ENCODE peak calls at places on chromosomes 16 and 17, in seven cellular contexts. One of them, this sample, is unnamed.

GRCh38 chr16:82584553-82585152 is 42.1 kb upstream of the CDH13 start:
- DNase-seq in EL: no peak
- DNase-seq in RPMI8226: no peak
- DNase-seq in activated T-helper 1 cell treated with anti-CD3 and anti-CD28 coated beads, Interleukin-2, amount 50 U/mL, for 16 hours: no peak
- DNase-seq in testis: no peak
- DNase-seq in AG08395: no peak
- DNase-seq in stimulated activated CD8-positive, alpha-beta memory T cell treated with anti-CD3 and anti-CD28 coated beads, Interleukin-12 subunit alpha, Interleukin-12 subunit beta, amount 100 ng/mL, for 4 hours: no peak
- DNase-seq in this sample: no peak

GRCh38 chr17:80724723-80725388 is 180.2 kb downstream of the RPTOR start:
- DNase-seq in EL: peak
- DNase-seq in RPMI8226: no peak
- DNase-seq in activated T-helper 1 cell treated with anti-CD3 and anti-CD28 coated beads, Interleukin-2, amount 50 U/mL, for 16 hours: no peak
- DNase-seq in testis: no peak
- DNase-seq in AG08395: peak
- DNase-seq in stimulated activated CD8-positive, alpha-beta memory T cell treated with anti-CD3 and anti-CD28 coated beads, Interleukin-12 subunit alpha, Interleukin-12 subunit beta, amount 100 ng/mL, for 4 hours: no peak
- DNase-seq in this sample: no peak

GRCh38 chr16:68689921-68690320 is 44.8 kb downstream of the CDH3 start:
- DNase-seq in EL: no peak
- DNase-seq in RPMI8226: no peak
- DNase-seq in activated T-helper 1 cell treated with anti-CD3 and anti-CD28 coated beads, Interleukin-2, amount 50 U/mL, for 16 hours: no peak
- DNase-seq in testis: no peak
- DNase-seq in AG08395: no peak
- DNase-seq in stimulated activated CD8-positive, alpha-beta memory T cell treated with anti-CD3 and anti-CD28 coated beads, Interleukin-12 subunit alpha, Interleukin-12 subunit beta, amount 100 ng/mL, for 4 hours: no peak
- DNase-seq in this sample: no peak

GRCh38 chr17:50295021-50295420 is 20.8 kb downstream of the TMEM92 start:
- DNase-seq in EL: no peak
- DNase-seq in RPMI8226: no peak
- DNase-seq in activated T-helper 1 cell treated with anti-CD3 and anti-CD28 coated beads, Interleukin-2, amount 50 U/mL, for 16 hours: no peak
- DNase-seq in testis: no peak
- DNase-seq in AG08395: no peak
- DNase-seq in stimulated activated CD8-positive, alpha-beta memory T cell treated with anti-CD3 and anti-CD28 coated beads, Interleukin-12 subunit alpha, Interleukin-12 subunit beta, amount 100 ng/mL, for 4 hours: no peak
- DNase-seq in this sample: no peak

GRCh38 chr17:41739661-41740352 is 5.4 kb upstream of the HAP1 start:
- DNase-seq in EL: peak
- DNase-seq in RPMI8226: no peak
- DNase-seq in activated T-helper 1 cell treated with anti-CD3 and anti-CD28 coated beads, Interleukin-2, amount 50 U/mL, for 16 hours: no peak
- DNase-seq in testis: no peak
- DNase-seq in AG08395: peak
- DNase-seq in stimulated activated CD8-positive, alpha-beta memory T cell treated with anti-CD3 and anti-CD28 coated beads, Interleukin-12 subunit alpha, Interleukin-12 subunit beta, amount 100 ng/mL, for 4 hours: no peak
- DNase-seq in this sample: no peak

GRCh38 chr17:58335061-58335731 is 6.6 kb upstream of the TSPOAP1 start:
- DNase-seq in EL: no peak
- DNase-seq in RPMI8226: peak
- DNase-seq in activated T-helper 1 cell treated with anti-CD3 and anti-CD28 coated beads, Interleukin-2, amount 50 U/mL, for 16 hours: no peak
- DNase-seq in testis: peak
- DNase-seq in AG08395: no peak
- DNase-seq in stimulated activated CD8-positive, alpha-beta memory T cell treated with anti-CD3 and anti-CD28 coated beads, Interleukin-12 subunit alpha, Interleukin-12 subunit beta, amount 100 ng/mL, for 4 hours: no peak
- DNase-seq in this sample: no peak

GRCh38 chr17:20010099-20010863 is 1.1 kb downstream of the SPECC1 start:
- DNase-seq in EL: peak
- DNase-seq in RPMI8226: peak
- DNase-seq in activated T-helper 1 cell treated with anti-CD3 and anti-CD28 coated beads, Interleukin-2, amount 50 U/mL, for 16 hours: no peak
- DNase-seq in testis: peak
- DNase-seq in AG08395: peak
- DNase-seq in stimulated activated CD8-positive, alpha-beta memory T cell treated with anti-CD3 and anti-CD28 coated beads, Interleukin-12 subunit alpha, Interleukin-12 subunit beta, amount 100 ng/mL, for 4 hours: no peak
- DNase-seq in this sample: peak

GRCh38 chr16:14455577-14455976 is 174.5 kb downstream of the PARN start:
- DNase-seq in EL: peak
- DNase-seq in RPMI8226: no peak
- DNase-seq in activated T-helper 1 cell treated with anti-CD3 and anti-CD28 coated beads, Interleukin-2, amount 50 U/mL, for 16 hours: no peak
- DNase-seq in testis: no peak
- DNase-seq in AG08395: no peak
- DNase-seq in stimulated activated CD8-positive, alpha-beta memory T cell treated with anti-CD3 and anti-CD28 coated beads, Interleukin-12 subunit alpha, Interleukin-12 subunit beta, amount 100 ng/mL, for 4 hours: no peak
- DNase-seq in this sample: no peak

GRCh38 chr17:2776589-2777241 is 19.5 kb upstream of the RAP1GAP2 start:
- DNase-seq in EL: no peak
- DNase-seq in RPMI8226: no peak
- DNase-seq in activated T-helper 1 cell treated with anti-CD3 and anti-CD28 coated beads, Interleukin-2, amount 50 U/mL, for 16 hours: no peak
- DNase-seq in testis: peak
- DNase-seq in AG08395: no peak
- DNase-seq in stimulated activated CD8-positive, alpha-beta memory T cell treated with anti-CD3 and anti-CD28 coated beads, Interleukin-12 subunit alpha, Interleukin-12 subunit beta, amount 100 ng/mL, for 4 hours: no peak
- DNase-seq in this sample: peak

GRCh38 chr17:65552214-65552613 is 9.2 kb downstream of the AXIN2 start:
- DNase-seq in EL: no peak
- DNase-seq in RPMI8226: no peak
- DNase-seq in activated T-helper 1 cell treated with anti-CD3 and anti-CD28 coated beads, Interleukin-2, amount 50 U/mL, for 16 hours: no peak
- DNase-seq in testis: no peak
- DNase-seq in AG08395: no peak
- DNase-seq in stimulated activated CD8-positive, alpha-beta memory T cell treated with anti-CD3 and anti-CD28 coated beads, Interleukin-12 subunit alpha, Interleukin-12 subunit beta, amount 100 ng/mL, for 4 hours: no peak
- DNase-seq in this sample: no peak

GRCh38 chr17:28042721-28043291 is 329 bp downstream of the NLK start:
- DNase-seq in EL: no peak
- DNase-seq in RPMI8226: no peak
- DNase-seq in activated T-helper 1 cell treated with anti-CD3 and anti-CD28 coated beads, Interleukin-2, amount 50 U/mL, for 16 hours: no peak
- DNase-seq in testis: no peak
- DNase-seq in AG08395: no peak
- DNase-seq in stimulated activated CD8-positive, alpha-beta memory T cell treated with anti-CD3 and anti-CD28 coated beads, Interleukin-12 subunit alpha, Interleukin-12 subunit beta, amount 100 ng/mL, for 4 hours: no peak
- DNase-seq in this sample: no peak

GRCh38 chr16:47045459-47045858 is 72.0 kb upstream of the DNAJA2 start:
- DNase-seq in EL: peak
- DNase-seq in RPMI8226: no peak
- DNase-seq in activated T-helper 1 cell treated with anti-CD3 and anti-CD28 coated beads, Interleukin-2, amount 50 U/mL, for 16 hours: no peak
- DNase-seq in testis: no peak
- DNase-seq in AG08395: no peak
- DNase-seq in stimulated activated CD8-positive, alpha-beta memory T cell treated with anti-CD3 and anti-CD28 coated beads, Interleukin-12 subunit alpha, Interleukin-12 subunit beta, amount 100 ng/mL, for 4 hours: no peak
- DNase-seq in this sample: no peak

GRCh38 chr17:2958706-2959222 is 104.6 kb downstream of the OR1D5 start:
- DNase-seq in EL: no peak
- DNase-seq in RPMI8226: no peak
- DNase-seq in activated T-helper 1 cell treated with anti-CD3 and anti-CD28 coated beads, Interleukin-2, amount 50 U/mL, for 16 hours: no peak
- DNase-seq in testis: peak
- DNase-seq in AG08395: no peak
- DNase-seq in stimulated activated CD8-positive, alpha-beta memory T cell treated with anti-CD3 and anti-CD28 coated beads, Interleukin-12 subunit alpha, Interleukin-12 subunit beta, amount 100 ng/mL, for 4 hours: no peak
- DNase-seq in this sample: no peak

GRCh38 chr17:43831633-43832032 is 1.3 kb downstream of the MPP3 start:
- DNase-seq in EL: no peak
- DNase-seq in RPMI8226: no peak
- DNase-seq in activated T-helper 1 cell treated with anti-CD3 and anti-CD28 coated beads, Interleukin-2, amount 50 U/mL, for 16 hours: no peak
- DNase-seq in testis: no peak
- DNase-seq in AG08395: no peak
- DNase-seq in stimulated activated CD8-positive, alpha-beta memory T cell treated with anti-CD3 and anti-CD28 coated beads, Interleukin-12 subunit alpha, Interleukin-12 subunit beta, amount 100 ng/mL, for 4 hours: no peak
- DNase-seq in this sample: no peak

GRCh38 chr17:41002814-41003213 is 3.1 kb upstream of the KRTAP3-2 start:
- DNase-seq in EL: peak
- DNase-seq in RPMI8226: no peak
- DNase-seq in activated T-helper 1 cell treated with anti-CD3 and anti-CD28 coated beads, Interleukin-2, amount 50 U/mL, for 16 hours: no peak
- DNase-seq in testis: no peak
- DNase-seq in AG08395: no peak
- DNase-seq in stimulated activated CD8-positive, alpha-beta memory T cell treated with anti-CD3 and anti-CD28 coated beads, Interleukin-12 subunit alpha, Interleukin-12 subunit beta, amount 100 ng/mL, for 4 hours: no peak
- DNase-seq in this sample: no peak

GRCh38 chr17:14622622-14623101 is 321.8 kb downstream of the HS3ST3B1 start:
- DNase-seq in EL: peak
- DNase-seq in RPMI8226: no peak
- DNase-seq in activated T-helper 1 cell treated with anti-CD3 and anti-CD28 coated beads, Interleukin-2, amount 50 U/mL, for 16 hours: no peak
- DNase-seq in testis: no peak
- DNase-seq in AG08395: no peak
- DNase-seq in stimulated activated CD8-positive, alpha-beta memory T cell treated with anti-CD3 and anti-CD28 coated beads, Interleukin-12 subunit alpha, Interleukin-12 subunit beta, amount 100 ng/mL, for 4 hours: no peak
- DNase-seq in this sample: no peak

GRCh38 chr17:81635973-81636504 is 873 bp downstream of the NPLOC4 start:
- DNase-seq in EL: no peak
- DNase-seq in RPMI8226: peak
- DNase-seq in activated T-helper 1 cell treated with anti-CD3 and anti-CD28 coated beads, Interleukin-2, amount 50 U/mL, for 16 hours: no peak
- DNase-seq in testis: no peak
- DNase-seq in AG08395: no peak
- DNase-seq in stimulated activated CD8-positive, alpha-beta memory T cell treated with anti-CD3 and anti-CD28 coated beads, Interleukin-12 subunit alpha, Interleukin-12 subunit beta, amount 100 ng/mL, for 4 hours: no peak
- DNase-seq in this sample: no peak

GRCh38 chr17:45240905-45241314 is 19.2 kb downstream of the FMNL1 start:
- DNase-seq in EL: no peak
- DNase-seq in RPMI8226: no peak
- DNase-seq in activated T-helper 1 cell treated with anti-CD3 and anti-CD28 coated beads, Interleukin-2, amount 50 U/mL, for 16 hours: no peak
- DNase-seq in testis: no peak
- DNase-seq in AG08395: no peak
- DNase-seq in stimulated activated CD8-positive, alpha-beta memory T cell treated with anti-CD3 and anti-CD28 coated beads, Interleukin-12 subunit alpha, Interleukin-12 subunit beta, amount 100 ng/mL, for 4 hours: no peak
- DNase-seq in this sample: no peak

GRCh38 chr16:85514601-85515318 is 98.4 kb upstream of the GSE1 start:
- DNase-seq in EL: peak
- DNase-seq in RPMI8226: no peak
- DNase-seq in activated T-helper 1 cell treated with anti-CD3 and anti-CD28 coated beads, Interleukin-2, amount 50 U/mL, for 16 hours: no peak
- DNase-seq in testis: no peak
- DNase-seq in AG08395: peak
- DNase-seq in stimulated activated CD8-positive, alpha-beta memory T cell treated with anti-CD3 and anti-CD28 coated beads, Interleukin-12 subunit alpha, Interleukin-12 subunit beta, amount 100 ng/mL, for 4 hours: no peak
- DNase-seq in this sample: no peak

GRCh38 chr17:65522751-65523404 is 38.6 kb downstream of the AXIN2 start:
- DNase-seq in EL: no peak
- DNase-seq in RPMI8226: no peak
- DNase-seq in activated T-helper 1 cell treated with anti-CD3 and anti-CD28 coated beads, Interleukin-2, amount 50 U/mL, for 16 hours: no peak
- DNase-seq in testis: no peak
- DNase-seq in AG08395: no peak
- DNase-seq in stimulated activated CD8-positive, alpha-beta memory T cell treated with anti-CD3 and anti-CD28 coated beads, Interleukin-12 subunit alpha, Interleukin-12 subunit beta, amount 100 ng/mL, for 4 hours: no peak
- DNase-seq in this sample: no peak

GRCh38 chr16:27434141-27435051 is 32.4 kb downstream of the IL21R start:
- DNase-seq in EL: no peak
- DNase-seq in RPMI8226: no peak
- DNase-seq in activated T-helper 1 cell treated with anti-CD3 and anti-CD28 coated beads, Interleukin-2, amount 50 U/mL, for 16 hours: no peak
- DNase-seq in testis: peak
- DNase-seq in AG08395: no peak
- DNase-seq in stimulated activated CD8-positive, alpha-beta memory T cell treated with anti-CD3 and anti-CD28 coated beads, Interleukin-12 subunit alpha, Interleukin-12 subunit beta, amount 100 ng/mL, for 4 hours: no peak
- DNase-seq in this sample: no peak

GRCh38 chr17:57946798-57947358 is 8.3 kb downstream of the CUEDC1 start:
- DNase-seq in EL: peak
- DNase-seq in RPMI8226: peak
- DNase-seq in activated T-helper 1 cell treated with anti-CD3 and anti-CD28 coated beads, Interleukin-2, amount 50 U/mL, for 16 hours: no peak
- DNase-seq in testis: peak
- DNase-seq in AG08395: peak
- DNase-seq in stimulated activated CD8-positive, alpha-beta memory T cell treated with anti-CD3 and anti-CD28 coated beads, Interleukin-12 subunit alpha, Interleukin-12 subunit beta, amount 100 ng/mL, for 4 hours: no peak
- DNase-seq in this sample: peak

GRCh38 chr17:55895112-55895759 is 144.4 kb downstream of the PCTP start:
- DNase-seq in EL: no peak
- DNase-seq in RPMI8226: no peak
- DNase-seq in activated T-helper 1 cell treated with anti-CD3 and anti-CD28 coated beads, Interleukin-2, amount 50 U/mL, for 16 hours: no peak
- DNase-seq in testis: no peak
- DNase-seq in AG08395: no peak
- DNase-seq in stimulated activated CD8-positive, alpha-beta memory T cell treated with anti-CD3 and anti-CD28 coated beads, Interleukin-12 subunit alpha, Interleukin-12 subunit beta, amount 100 ng/mL, for 4 hours: no peak
- DNase-seq in this sample: no peak

GRCh38 chr16:31537362-31537921 is 9.7 kb downstream of the AHSP start:
- DNase-seq in EL: no peak
- DNase-seq in RPMI8226: no peak
- DNase-seq in activated T-helper 1 cell treated with anti-CD3 and anti-CD28 coated beads, Interleukin-2, amount 50 U/mL, for 16 hours: no peak
- DNase-seq in testis: peak
- DNase-seq in AG08395: no peak
- DNase-seq in stimulated activated CD8-positive, alpha-beta memory T cell treated with anti-CD3 and anti-CD28 coated beads, Interleukin-12 subunit alpha, Interleukin-12 subunit beta, amount 100 ng/mL, for 4 hours: no peak
- DNase-seq in this sample: no peak

GRCh38 chr17:57268176-57268575 is 11.9 kb downstream of the MSI2 start:
- DNase-seq in EL: no peak
- DNase-seq in RPMI8226: no peak
- DNase-seq in activated T-helper 1 cell treated with anti-CD3 and anti-CD28 coated beads, Interleukin-2, amount 50 U/mL, for 16 hours: no peak
- DNase-seq in testis: no peak
- DNase-seq in AG08395: no peak
- DNase-seq in stimulated activated CD8-positive, alpha-beta memory T cell treated with anti-CD3 and anti-CD28 coated beads, Interleukin-12 subunit alpha, Interleukin-12 subunit beta, amount 100 ng/mL, for 4 hours: no peak
- DNase-seq in this sample: no peak

GRCh38 chr17:6297960-6298359 is 137.0 kb downstream of the AIPL1 start:
- DNase-seq in EL: no peak
- DNase-seq in RPMI8226: no peak
- DNase-seq in activated T-helper 1 cell treated with anti-CD3 and anti-CD28 coated beads, Interleukin-2, amount 50 U/mL, for 16 hours: no peak
- DNase-seq in testis: no peak
- DNase-seq in AG08395: no peak
- DNase-seq in stimulated activated CD8-positive, alpha-beta memory T cell treated with anti-CD3 and anti-CD28 coated beads, Interleukin-12 subunit alpha, Interleukin-12 subunit beta, amount 100 ng/mL, for 4 hours: no peak
- DNase-seq in this sample: no peak

GRCh38 chr16:51759999-51760398 is 608.9 kb upstream of the SALL1 start:
- DNase-seq in EL: no peak
- DNase-seq in RPMI8226: no peak
- DNase-seq in activated T-helper 1 cell treated with anti-CD3 and anti-CD28 coated beads, Interleukin-2, amount 50 U/mL, for 16 hours: no peak
- DNase-seq in testis: no peak
- DNase-seq in AG08395: no peak
- DNase-seq in stimulated activated CD8-positive, alpha-beta memory T cell treated with anti-CD3 and anti-CD28 coated beads, Interleukin-12 subunit alpha, Interleukin-12 subunit beta, amount 100 ng/mL, for 4 hours: no peak
- DNase-seq in this sample: no peak

GRCh38 chr16:85986931-85987749 is 88.2 kb downstream of the IRF8 start:
- DNase-seq in EL: no peak
- DNase-seq in RPMI8226: peak
- DNase-seq in activated T-helper 1 cell treated with anti-CD3 and anti-CD28 coated beads, Interleukin-2, amount 50 U/mL, for 16 hours: no peak
- DNase-seq in testis: peak
- DNase-seq in AG08395: peak
- DNase-seq in stimulated activated CD8-positive, alpha-beta memory T cell treated with anti-CD3 and anti-CD28 coated beads, Interleukin-12 subunit alpha, Interleukin-12 subunit beta, amount 100 ng/mL, for 4 hours: no peak
- DNase-seq in this sample: no peak

GRCh38 chr16:64475627-64476351 is 646.1 kb downstream of the CDH11 start:
- DNase-seq in EL: no peak
- DNase-seq in RPMI8226: no peak
- DNase-seq in activated T-helper 1 cell treated with anti-CD3 and anti-CD28 coated beads, Interleukin-2, amount 50 U/mL, for 16 hours: no peak
- DNase-seq in testis: no peak
- DNase-seq in AG08395: no peak
- DNase-seq in stimulated activated CD8-positive, alpha-beta memory T cell treated with anti-CD3 and anti-CD28 coated beads, Interleukin-12 subunit alpha, Interleukin-12 subunit beta, amount 100 ng/mL, for 4 hours: no peak
- DNase-seq in this sample: no peak

GRCh38 chr16:4495766-4496165 is 19.6 kb downstream of the HMOX2 start:
- DNase-seq in EL: no peak
- DNase-seq in RPMI8226: no peak
- DNase-seq in activated T-helper 1 cell treated with anti-CD3 and anti-CD28 coated beads, Interleukin-2, amount 50 U/mL, for 16 hours: no peak
- DNase-seq in testis: no peak
- DNase-seq in AG08395: no peak
- DNase-seq in stimulated activated CD8-positive, alpha-beta memory T cell treated with anti-CD3 and anti-CD28 coated beads, Interleukin-12 subunit alpha, Interleukin-12 subunit beta, amount 100 ng/mL, for 4 hours: no peak
- DNase-seq in this sample: no peak

GRCh38 chr16:2422123-2422867 is 7.0 kb upstream of the CCNF start:
- DNase-seq in EL: no peak
- DNase-seq in RPMI8226: no peak
- DNase-seq in activated T-helper 1 cell treated with anti-CD3 and anti-CD28 coated beads, Interleukin-2, amount 50 U/mL, for 16 hours: no peak
- DNase-seq in testis: no peak
- DNase-seq in AG08395: no peak
- DNase-seq in stimulated activated CD8-positive, alpha-beta memory T cell treated with anti-CD3 and anti-CD28 coated beads, Interleukin-12 subunit alpha, Interleukin-12 subunit beta, amount 100 ng/mL, for 4 hours: no peak
- DNase-seq in this sample: no peak

GRCh38 chr16:89922477-89922883 is 662 bp upstream of the TUBB3 start:
- DNase-seq in EL: peak
- DNase-seq in RPMI8226: no peak
- DNase-seq in activated T-helper 1 cell treated with anti-CD3 and anti-CD28 coated beads, Interleukin-2, amount 50 U/mL, for 16 hours: no peak
- DNase-seq in testis: peak
- DNase-seq in AG08395: peak
- DNase-seq in stimulated activated CD8-positive, alpha-beta memory T cell treated with anti-CD3 and anti-CD28 coated beads, Interleukin-12 subunit alpha, Interleukin-12 subunit beta, amount 100 ng/mL, for 4 hours: no peak
- DNase-seq in this sample: peak

GRCh38 chr17:55089955-55090573 is 121.5 kb downstream of the STXBP4 start:
- DNase-seq in EL: no peak
- DNase-seq in RPMI8226: peak
- DNase-seq in activated T-helper 1 cell treated with anti-CD3 and anti-CD28 coated beads, Interleukin-2, amount 50 U/mL, for 16 hours: peak
- DNase-seq in testis: no peak
- DNase-seq in AG08395: no peak
- DNase-seq in stimulated activated CD8-positive, alpha-beta memory T cell treated with anti-CD3 and anti-CD28 coated beads, Interleukin-12 subunit alpha, Interleukin-12 subunit beta, amount 100 ng/mL, for 4 hours: no peak
- DNase-seq in this sample: no peak

GRCh38 chr17:6599364-6599763 is 41.1 kb downstream of the KIAA0753 start:
- DNase-seq in EL: no peak
- DNase-seq in RPMI8226: peak
- DNase-seq in activated T-helper 1 cell treated with anti-CD3 and anti-CD28 coated beads, Interleukin-2, amount 50 U/mL, for 16 hours: no peak
- DNase-seq in testis: no peak
- DNase-seq in AG08395: no peak
- DNase-seq in stimulated activated CD8-positive, alpha-beta memory T cell treated with anti-CD3 and anti-CD28 coated beads, Interleukin-12 subunit alpha, Interleukin-12 subunit beta, amount 100 ng/mL, for 4 hours: no peak
- DNase-seq in this sample: no peak

GRCh38 chr16:69322343-69322742 is 8.0 kb downstream of the PDF start:
- DNase-seq in EL: no peak
- DNase-seq in RPMI8226: no peak
- DNase-seq in activated T-helper 1 cell treated with anti-CD3 and anti-CD28 coated beads, Interleukin-2, amount 50 U/mL, for 16 hours: no peak
- DNase-seq in testis: no peak
- DNase-seq in AG08395: no peak
- DNase-seq in stimulated activated CD8-positive, alpha-beta memory T cell treated with anti-CD3 and anti-CD28 coated beads, Interleukin-12 subunit alpha, Interleukin-12 subunit beta, amount 100 ng/mL, for 4 hours: no peak
- DNase-seq in this sample: no peak

GRCh38 chr16:4472880-4473279 is 1.5 kb downstream of the NMRAL1 start:
- DNase-seq in EL: no peak
- DNase-seq in RPMI8226: peak
- DNase-seq in activated T-helper 1 cell treated with anti-CD3 and anti-CD28 coated beads, Interleukin-2, amount 50 U/mL, for 16 hours: no peak
- DNase-seq in testis: no peak
- DNase-seq in AG08395: no peak
- DNase-seq in stimulated activated CD8-positive, alpha-beta memory T cell treated with anti-CD3 and anti-CD28 coated beads, Interleukin-12 subunit alpha, Interleukin-12 subunit beta, amount 100 ng/mL, for 4 hours: no peak
- DNase-seq in this sample: no peak

GRCh38 chr17:67442787-67443624 is 65.9 kb downstream of the PITPNC1 start:
- DNase-seq in EL: no peak
- DNase-seq in RPMI8226: no peak
- DNase-seq in activated T-helper 1 cell treated with anti-CD3 and anti-CD28 coated beads, Interleukin-2, amount 50 U/mL, for 16 hours: no peak
- DNase-seq in testis: no peak
- DNase-seq in AG08395: no peak
- DNase-seq in stimulated activated CD8-positive, alpha-beta memory T cell treated with anti-CD3 and anti-CD28 coated beads, Interleukin-12 subunit alpha, Interleukin-12 subunit beta, amount 100 ng/mL, for 4 hours: no peak
- DNase-seq in this sample: peak

GRCh38 chr17:63120406-63120805 is 154.4 kb downstream of the TANC2 start:
- DNase-seq in EL: peak
- DNase-seq in RPMI8226: no peak
- DNase-seq in activated T-helper 1 cell treated with anti-CD3 and anti-CD28 coated beads, Interleukin-2, amount 50 U/mL, for 16 hours: no peak
- DNase-seq in testis: no peak
- DNase-seq in AG08395: no peak
- DNase-seq in stimulated activated CD8-positive, alpha-beta memory T cell treated with anti-CD3 and anti-CD28 coated beads, Interleukin-12 subunit alpha, Interleukin-12 subunit beta, amount 100 ng/mL, for 4 hours: no peak
- DNase-seq in this sample: no peak

This sample was measured in HAP-1.